ENCODE peak calls at places on chromosome 7, in four cellular contexts. I is BJ, E is fibroblast of lung, U is endodermal cell. T is an unnamed sample.

GRCh38 chr7:137652721-137653120 is 194.1 kb downstream of the DGKI start:
- DNase-seq in I (no peak), E (peak; percentile 55), U (no peak), T (no peak)

GRCh38 chr7:115363916-115364315 is 442.0 kb downstream of the MDFIC start:
- DNase-seq in I (no peak), E (no peak), U (no peak), T (no peak)

GRCh38 chr7:156529982-156530381 is 110.6 kb upstream of the RNF32 start:
- DNase-seq in I (no peak), E (no peak), U (no peak), T (no peak)

GRCh38 chr7:128909605-128910568 is 622 bp downstream of the KCP start:
- DNase-seq in I (no peak), E (peak; percentile 42), U (peak; percentile 92), T (no peak)

GRCh38 chr7:13524076-13524475 is 465.4 kb downstream of the ETV1 start:
- DNase-seq in I (no peak), E (no peak), U (no peak), T (no peak)

GRCh38 chr7:104341545-104341944 is 13.1 kb downstream of the LHFPL3 start:
- DNase-seq in I (no peak), E (no peak), U (peak; percentile 88), T (no peak)

GRCh38 chr7:23544913-23545354 is 13.2 kb upstream of the TRA2A start:
- DNase-seq in I (no peak), E (peak; percentile 32), U (peak; percentile 63), T (no peak)

GRCh38 chr7:145691377-145691914 is 425.2 kb upstream of the CNTNAP2 start:
- DNase-seq in I (no peak), E (no peak), U (no peak), T (no peak)

GRCh38 chr7:50953303-50953702 is 170.6 kb upstream of the GRB10 start:
- DNase-seq in I (no peak), E (no peak), U (no peak), T (no peak)

GRCh38 chr7:25259487-25260243 is 31.4 kb upstream of the NPVF start:
- DNase-seq in I (no peak), E (peak; percentile 59), U (peak; percentile 91), T (peak; percentile 12)

GRCh38 chr7:17472939-17473338 is 174.5 kb downstream of the AHR start:
- DNase-seq in I (no peak), E (no peak), U (no peak), T (no peak)

GRCh38 chr7:100057006-100057405 is 7.4 kb downstream of the ZSCAN21 start:
- DNase-seq in I (no peak), E (no peak), U (no peak), T (no peak)

GRCh38 chr7:116698930-116699722 is 27.1 kb downstream of the MET start:
- DNase-seq in I (no peak), E (no peak), U (no peak), T (no peak)

GRCh38 chr7:43479543-43479942 is 103.4 kb upstream of the STK17A start:
- DNase-seq in I (no peak), E (no peak), U (no peak), T (no peak)

GRCh38 chr7:132035517-132036362 is 479.3 kb upstream of the PODXL start:
- DNase-seq in I (no peak), E (no peak), U (no peak), T (no peak)

GRCh38 chr7:26279405-26279804 is 12.3 kb upstream of the SNX10 start:
- DNase-seq in I (no peak), E (no peak), U (no peak), T (no peak)

GRCh38 chr7:143043391-143043790 is 8.8 kb upstream of the OR6V1 start:
- DNase-seq in I (no peak), E (no peak), U (no peak), T (no peak)

GRCh38 chr7:150417239-150417638 is 33.2 kb upstream of the GIMAP8 start:
- DNase-seq in I (no peak), E (no peak), U (no peak), T (no peak)

GRCh38 chr7:150415161-150416160 is 35.0 kb upstream of the GIMAP8 start:
- DNase-seq in I (no peak), E (no peak), U (peak; percentile 34), T (no peak)

GRCh38 chr7:150420242-150420641 is 30.2 kb upstream of the GIMAP8 start:
- DNase-seq in I (no peak), E (no peak), U (peak; percentile 21), T (no peak)

GRCh38 chr7:150420987-150421674 is 29.3 kb upstream of the GIMAP8 start:
- DNase-seq in I (no peak), E (peak; percentile 57), U (peak; percentile 95), T (no peak)

GRCh38 chr7:150417863-150418262 is 32.6 kb upstream of the GIMAP8 start:
- DNase-seq in I (no peak), E (no peak), U (no peak), T (no peak)
- TF ChIP-seq CTCF in I (no peak), E (no peak), U (peak; percentile 42), T (peak; percentile 42)

DNA sequence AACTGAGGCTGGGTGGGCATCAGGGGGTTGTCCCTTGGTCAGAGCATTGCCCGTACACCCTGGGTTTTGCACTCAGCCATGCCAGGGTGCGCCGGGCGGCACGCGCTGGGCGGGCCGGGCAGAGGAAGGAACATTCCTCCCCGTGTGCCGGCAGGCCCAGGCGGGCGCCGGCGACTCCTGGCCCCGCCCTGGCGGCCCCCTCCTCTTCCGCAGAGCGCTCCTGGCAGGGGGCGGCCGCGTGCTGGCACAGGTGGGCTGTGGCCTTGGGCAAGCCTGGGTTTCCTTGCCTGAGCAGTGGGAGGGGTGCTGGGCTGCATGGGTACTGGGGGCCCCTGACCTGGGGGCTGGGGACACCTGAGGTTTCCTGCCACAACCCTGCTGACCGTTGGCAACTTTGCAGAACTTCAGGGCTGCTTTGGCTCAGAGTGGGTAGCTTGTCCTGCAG is 3.9 kb downstream of the LFNG start:
- DNase-seq in I (no peak), E (no peak), U (peak; percentile 82), T (no peak)
- H3K4me3 ChIP-seq in I (no peak overlapping the region), E (no peak overlapping the region), U (no peak overlapping the region), T (peak overlapping the region; percentile 22)

DNA sequence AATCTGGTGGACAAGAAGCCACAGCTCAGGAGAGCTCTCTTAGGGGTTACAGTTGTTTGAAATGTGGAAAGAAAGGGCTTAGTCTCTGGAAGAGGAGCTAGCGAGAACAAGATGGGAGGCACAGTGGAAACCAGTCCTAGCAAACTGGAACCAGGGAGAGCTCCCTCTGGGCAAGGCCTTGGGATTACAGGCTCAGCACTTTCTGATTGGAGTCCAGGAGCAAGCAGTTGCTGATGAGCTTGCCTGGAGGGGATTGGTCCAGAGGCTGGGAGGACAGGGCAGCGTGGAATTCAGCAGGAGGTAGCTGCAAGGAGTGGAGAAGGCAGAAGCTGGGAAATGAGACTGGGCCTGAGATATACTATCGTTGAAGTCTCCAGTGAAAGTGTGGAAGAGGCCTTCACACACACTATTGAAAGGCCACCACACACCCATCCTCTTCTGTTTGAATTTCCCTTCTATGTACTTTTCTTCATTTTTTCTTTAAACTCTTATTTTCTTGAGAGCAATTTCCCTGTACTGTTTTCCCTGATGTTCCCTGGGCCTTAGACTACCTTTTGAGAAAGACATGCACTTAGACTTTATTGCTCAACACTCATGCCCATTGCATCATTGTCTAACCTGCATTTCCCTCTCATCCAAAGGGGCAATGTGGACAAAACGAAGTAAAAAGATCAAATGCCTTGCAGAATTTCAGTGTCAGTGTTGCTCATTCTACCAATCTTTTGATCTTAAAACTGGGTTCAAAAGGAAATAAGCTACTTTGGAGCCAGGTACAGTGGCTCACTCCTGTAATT is 57.8 kb upstream of the LANCL2 start:
- DNase-seq in I (no peak), E (peak; percentile 37), U (peak; percentile 81), T (no peak)
- TF ChIP-seq CTCF in I (peak; percentile 19), E (no peak), U (peak; percentile 60), T (no peak)

GRCh38 chr7:63927261-63927660 is 71.4 kb upstream of the ZNF722 start:
- DNase-seq in I (no peak), E (no peak), U (no peak), T (no peak)
- H3K4me3 ChIP-seq in I (no peak overlapping the region), E (no peak overlapping the region), U (no peak overlapping the region), T (peak overlapping the region; percentile 57)

DNA sequence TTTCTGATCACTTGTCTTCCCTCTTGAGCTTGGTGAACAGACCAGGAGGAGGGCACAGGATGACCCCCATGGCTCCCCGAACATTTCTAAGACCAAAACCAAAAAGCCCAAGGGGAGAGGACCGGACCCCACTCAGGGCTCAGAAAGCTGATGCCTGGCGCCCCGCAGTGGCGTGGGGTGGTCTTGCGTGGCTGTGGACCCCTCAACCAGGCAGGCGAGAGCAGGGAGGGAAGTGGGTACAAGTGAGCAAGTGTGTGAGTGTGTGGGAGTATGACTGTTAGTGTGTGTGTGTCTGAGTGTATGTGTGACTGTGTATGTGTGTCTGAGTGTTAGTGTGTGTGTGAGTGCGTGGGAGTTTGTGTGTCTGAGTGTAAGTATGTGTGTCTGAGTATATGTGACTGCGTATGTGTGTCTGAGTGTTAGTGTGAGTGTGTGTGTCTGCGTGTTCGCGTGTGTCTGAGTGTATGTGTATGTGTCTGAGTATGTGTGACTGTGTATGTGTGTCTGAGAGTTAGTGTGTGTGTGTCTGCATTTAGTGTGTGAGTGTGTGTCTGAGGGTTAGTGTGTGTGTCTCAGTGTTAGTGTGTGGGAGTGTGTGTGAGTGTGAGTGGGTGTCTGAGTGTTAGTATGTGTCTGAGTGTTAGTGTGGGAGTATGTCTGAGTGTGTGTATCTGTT is 34.0 kb upstream of the INSIG1 start:
- DNase-seq in I (no peak), E (no peak), U (no peak), T (no peak)
- TF ChIP-seq CTCF in I (no peak), E (no peak), U (peak; percentile 54), T (peak; percentile 29)

GRCh38 chr7:68336534-68336933 is 1261.7 kb upstream of the AUTS2 start:
- DNase-seq in I (no peak), E (no peak), U (no peak), T (no peak)
- H3K4me3 ChIP-seq in I (no peak overlapping the region), E (no peak overlapping the region), U (no peak overlapping the region), T (no peak overlapping the region)

GRCh38 chr7:21568762-21569161 is 25.9 kb downstream of the DNAH11 start:
- DNase-seq in I (no peak), E (no peak), U (no peak), T (no peak)
- TF ChIP-seq CTCF in I (no peak), E (no peak), U (peak; percentile 74), T (peak; percentile 33)

DNA sequence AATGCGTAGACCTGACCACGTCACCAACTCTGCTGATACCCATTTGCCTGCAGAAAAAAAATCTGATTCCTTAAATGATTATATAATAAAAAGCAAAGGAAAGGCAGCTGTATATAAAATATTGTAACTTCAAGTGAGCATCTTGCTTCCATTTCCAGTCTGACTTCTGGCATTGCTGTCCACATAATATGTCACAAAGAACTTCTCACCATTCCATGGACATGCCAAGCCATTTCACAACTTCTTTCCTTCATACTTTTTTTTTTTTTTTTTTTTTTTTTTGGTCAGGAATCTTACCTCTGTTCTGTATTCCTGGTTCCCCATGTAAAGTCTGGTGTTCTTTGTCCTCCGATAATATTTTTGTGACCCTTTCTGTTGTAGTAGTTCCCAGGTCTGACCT is 165.5 kb downstream of the SND1 start:
- DNase-seq in I (no peak), E (no peak), U (no peak), T (no peak)
- H3K4me3 ChIP-seq in I (no peak overlapping the region), E (no peak overlapping the region), U (no peak overlapping the region), T (no peak overlapping the region)

GRCh38 chr7:42096681-42097637 is 140.1 kb downstream of the GLI3 start:
- DNase-seq in I (no peak), E (peak; percentile 79), U (no peak), T (no peak)

GRCh38 chr7:42096262-42096661 is 140.7 kb downstream of the GLI3 start:
- DNase-seq in I (no peak), E (no peak), U (no peak), T (no peak)

GRCh38 chr7:42099076-42099836 is 137.8 kb downstream of the GLI3 start:
- DNase-seq in I (no peak), E (no peak), U (no peak), T (no peak)

GRCh38 chr7:42095791-42096190 is 141.2 kb downstream of the GLI3 start:
- DNase-seq in I (no peak), E (no peak), U (no peak), T (no peak)

GRCh38 chr7:42097756-42098155 is 139.3 kb downstream of the GLI3 start:
- DNase-seq in I (peak; percentile 34), E (peak; percentile 82), U (no peak), T (no peak)
- TF ChIP-seq CTCF in I (peak; percentile 27), E (peak; percentile 10), U (peak; percentile 71), T (peak; percentile 18)

T was measured in epithelial cell of proximal tubule.